ENCODE peak calls at places on chromosome 6, in four cellular contexts. N is GF-D8, C is left colon, X is ACHN. Z is an unnamed sample.

GRCh38 chr6:32148722-32149576 is 2.8 kb downstream of the PRRT1 start:
- DNase-seq in N (no peak), C (peak; percentile 71), X (no peak), Z (peak; percentile 70)

GRCh38 chr6:121055572-121056163 is 278.6 kb downstream of the TBC1D32 start:
- DNase-seq in N (peak; percentile 5), C (no peak), X (peak; percentile 59), Z (peak; percentile 59)

GRCh38 chr6:39309942-39310531 is 4.2 kb downstream of the KCNK17 start:
- DNase-seq in N (peak; percentile 3), C (peak; percentile 68), X (peak; percentile 55), Z (peak; percentile 85)

GRCh38 chr6:16432075-16433032 is 194.0 kb downstream of the GMPR start:
- DNase-seq in N (no peak), C (no peak), X (no peak), Z (no peak)

GRCh38 chr6:118542184-118542952 is 5.7 kb upstream of the PLN start:
- DNase-seq in N (no peak), C (no peak), X (no peak), Z (no peak)

GRCh38 chr6:157594292-157594691 is 213.3 kb downstream of the ZDHHC14 start:
- DNase-seq in N (no peak), C (no peak), X (no peak), Z (no peak)

GRCh38 chr6:71289039-71289801 is 609 bp downstream of the OGFRL1 start:
- DNase-seq in N (no peak), C (no peak), X (peak; percentile 33), Z (peak; percentile 62)

GRCh38 chr6:135505648-135506047 is 8.1 kb upstream of the AHI1 start:
- DNase-seq in N (no peak), C (no peak), X (no peak), Z (no peak)

GRCh38 chr6:73341335-73341734 is 12.7 kb downstream of the DPPA5 start:
- DNase-seq in N (no peak), C (no peak), X (no peak), Z (no peak)

GRCh38 chr6:26594730-26595632 is 1.8 kb upstream of the ABT1 start:
- DNase-seq in N (no peak), C (no peak), X (no peak), Z (peak; percentile 70)

GRCh38 chr6:166078294-166078693 is 89.4 kb downstream of the TBXT start:
- DNase-seq in N (no peak), C (no peak), X (peak; percentile 10), Z (no peak)

GRCh38 chr6:133741375-133741861 is 147.5 kb upstream of the TCF21 start:
- DNase-seq in N (no peak), C (no peak), X (no peak), Z (peak; percentile 51)

GRCh38 chr6:157325069-157325805 is 1.9 kb upstream of the TMEM242 start:
- DNase-seq in N (no peak), C (no peak), X (no peak), Z (no peak)

GRCh38 chr6:119379809-119380208 is 30.2 kb upstream of the MAN1A1 start:
- DNase-seq in N (no peak), C (no peak), X (no peak), Z (no peak)

GRCh38 chr6:148285205-148285604 is 57.4 kb upstream of the SASH1 start:
- DNase-seq in N (no peak), C (no peak), X (no peak), Z (no peak)

GRCh38 chr6:128743974-128744765 is 138.8 kb upstream of the LAMA2 start:
- DNase-seq in N (no peak), C (no peak), X (no peak), Z (peak; percentile 28)

GRCh38 chr6:167291623-167292300 is 647 bp downstream of the UNC93A start:
- DNase-seq in N (no peak), C (no peak), X (no peak), Z (no peak)

GRCh38 chr6:88238065-88238464 is 71.9 kb upstream of the CNR1 start:
- DNase-seq in N (no peak), C (no peak), X (peak; percentile 25), Z (peak; percentile 58)

GRCh38 chr6:31210119-31210518 is 39.6 kb upstream of the POU5F1 start:
- DNase-seq in N (no peak), C (no peak), X (no peak), Z (no peak)

GRCh38 chr6:25359891-25360290 is 80.7 kb downstream of the CARMIL1 start:
- DNase-seq in N (no peak), C (no peak), X (no peak), Z (no peak)

GRCh38 chr6:166494757-166495486 is 91.6 kb downstream of the RAMACL start:
- DNase-seq in N (no peak), C (no peak), X (no peak), Z (no peak)

GRCh38 chr6:161254754-161255253 is 19.1 kb downstream of the AGPAT4 start:
- DNase-seq in N (no peak), C (no peak), X (no peak), Z (peak; percentile 71)

GRCh38 chr6:27577922-27578321 is 105.0 kb upstream of the ZNF184 start:
- DNase-seq in N (no peak), C (no peak), X (no peak), Z (no peak)

GRCh38 chr6:112225691-112226090 is 28.7 kb downstream of the LAMA4 start:
- DNase-seq in N (no peak), C (no peak), X (no peak), Z (no peak)

GRCh38 chr6:3871511-3871910 is 22.3 kb downstream of the FAM50B start:
- DNase-seq in N (no peak), C (no peak), X (no peak), Z (no peak)

GRCh38 chr6:108942556-108943492 is 94.6 kb downstream of the ARMC2 start:
- DNase-seq in N (no peak), C (no peak), X (no peak), Z (no peak)

GRCh38 chr6:154888896-154889295 is 106.2 kb upstream of the TIAM2 start:
- DNase-seq in N (no peak), C (no peak), X (no peak), Z (no peak)

GRCh38 chr6:126444874-126445273 is 105.0 kb downstream of the CENPW start:
- DNase-seq in N (no peak), C (no peak), X (no peak), Z (no peak)

GRCh38 chr6:157145656-157146285 is 177.5 kb downstream of the TMEM242 start:
- DNase-seq in N (no peak), C (no peak), X (no peak), Z (no peak)

GRCh38 chr6:111070407-111070743 is 16.9 kb upstream of the SLC16A10 start:
- DNase-seq in N (no peak), C (no peak), X (no peak), Z (no peak)

GRCh38 chr6:74645108-74645849 is 560.6 kb downstream of the COL12A1 start:
- DNase-seq in N (no peak), C (no peak), X (no peak), Z (no peak)